ENCODE peak calls at places on chromosomes 1 and 21, in six cellular contexts. K is body of pancreas, L is HTR-8/SVneo, O is IMR-90, N is GM12865, Z is lung. Q is an unnamed sample.

GRCh38 chr1:6802893-6803292 is 17.6 kb downstream of the CAMTA1 start:
- DNase-seq in L (no peak), K (no peak), Z (no peak), O (no peak), N (no peak), Q (no peak)

GRCh38 chr1:164071288-164071687 is 487.7 kb upstream of the PBX1 start:
- DNase-seq in L (no peak), K (no peak), Z (no peak), N (no peak), O (no peak), Q (no peak)

GRCh38 chr1:5980314-5981008 is 11.8 kb downstream of the NPHP4 start:
- DNase-seq in N (no peak), K (no peak), L (no peak), O (peak), Z (no peak), Q (peak)

GRCh38 chr1:201170533-201171062 is 16.3 kb upstream of the TMEM9 start:
- DNase-seq in K (peak), O (peak), L (peak), N (peak), Z (peak), Q (peak)

GRCh38 chr1:184567648-184568047 is 180.8 kb downstream of the C1orf21 start:
- DNase-seq in N (peak), L (no peak), Z (no peak), K (no peak), O (peak), Q (peak)

GRCh38 chr1:37945743-37946702 is 830 bp downstream of the INPP5B start:
- DNase-seq in K (peak), O (peak), Z (peak), L (no peak), N (no peak), Q (peak)

GRCh38 chr21:38780879-38781278 is 24.9 kb upstream of the ETS2 start:
- DNase-seq in Z (no peak), N (peak), L (no peak), K (no peak), O (no peak), Q (no peak)

GRCh38 chr1:206497363-206497762 is 10.0 kb upstream of the RASSF5 start:
- DNase-seq in N (peak), L (no peak), Z (no peak), O (no peak), K (no peak), Q (no peak)

GRCh38 chr1:158333405-158334145 is 2.2 kb upstream of the CD1B start:
- DNase-seq in O (no peak), L (no peak), N (no peak), K (no peak), Z (no peak), Q (no peak)

GRCh38 chr1:27393641-27394281 is 1.3 kb downstream of the GPR3 start:
- DNase-seq in O (no peak), K (no peak), N (no peak), Z (no peak), L (no peak), Q (no peak)

GRCh38 chr1:228198977-228199590 is 8.8 kb upstream of the OBSCN start:
- DNase-seq in Z (no peak), K (no peak), N (no peak), L (no peak), O (peak), Q (peak)

GRCh38 chr21:39082656-39083376 is 100.4 kb downstream of the PSMG1 start:
- DNase-seq in K (peak), N (no peak), Z (no peak), O (no peak), L (no peak), Q (no peak)

GRCh38 chr1:27598288-27598687 is 5.7 kb downstream of the AHDC1 start:
- DNase-seq in N (no peak), L (no peak), Z (no peak), O (no peak), K (no peak), Q (peak)

GRCh38 chr1:13956386-13956785 is 256.4 kb downstream of the PRDM2 start:
- DNase-seq in K (no peak), O (no peak), L (no peak), N (no peak), Z (peak), Q (no peak)

GRCh38 chr1:30232288-30232899 is 491.0 kb downstream of the MATN1 start:
- DNase-seq in K (no peak), N (peak), Z (no peak), L (no peak), O (no peak), Q (no peak)

GRCh38 chr1:39478536-39478935 is 12.9 kb upstream of the BMP8A start:
- DNase-seq in N (no peak), Z (no peak), K (no peak), O (no peak), L (no peak), Q (peak)

GRCh38 chr1:154861607-154862094 is 8.4 kb downstream of the KCNN3 start:
- DNase-seq in L (no peak), Z (no peak), O (peak), K (no peak), N (no peak), Q (peak)

GRCh38 chr21:40681164-40681859 is 165.6 kb downstream of the DSCAM start:
- DNase-seq in O (no peak), K (no peak), Z (no peak), L (no peak), N (no peak), Q (no peak)

GRCh38 chr1:202355944-202356553 is 7.5 kb downstream of the PPP1R12B start:
- DNase-seq in K (no peak), L (no peak), Z (no peak), N (no peak), O (no peak), Q (no peak)

GRCh38 chr1:231065510-231066241 is 25.6 kb upstream of the FAM89A start:
- DNase-seq in Z (no peak), L (no peak), K (no peak), O (no peak), N (no peak), Q (no peak)

GRCh38 chr1:28326980-28327379 is 1.9 kb upstream of the MED18 start:
- DNase-seq in Z (no peak), N (no peak), L (no peak), K (no peak), O (peak), Q (no peak)

GRCh38 chr1:100441651-100442050 is 89.3 kb downstream of the CDC14A start:
- DNase-seq in Z (no peak), K (no peak), N (no peak), O (no peak), L (no peak), Q (no peak)

Q was measured in adipocyte.